ENCODE peak calls at places on chromosomes 4 and X, in eight cellular contexts. L, H, M, D, U, R, S and E are unnamed samples.

GRCh38 chr4:54696649-54697048 is 38.9 kb downstream of the KIT start:
- DNase-seq in L (no peak), H (no peak), M (no peak), D (no peak), U (no peak), R (no peak), S (no peak), E (no peak)

GRCh38 chrX:18075603-18076002 is 145.1 kb downstream of the BEND2 start:
- DNase-seq in L (no peak), H (peak; percentile 86), M (no peak), D (no peak), U (no peak), R (no peak), S (peak; percentile 70), E (no peak)

GRCh38 chrX:46642145-46642544 is 68.6 kb downstream of the CHST7 start:
- DNase-seq in L (no peak), H (peak; percentile 26), M (no peak), D (no peak), U (no peak), R (no peak), S (no peak), E (no peak)

GRCh38 chrX:53440631-53441517 is 6.7 kb upstream of the HSD17B10 start:
- DNase-seq in L (no peak), H (no peak), M (no peak), D (no peak), U (no peak), R (peak; percentile 7), S (peak; percentile 9), E (no peak)

GRCh38 chrX:70508296-70508911 is 63.8 kb downstream of the DLG3 start:
- DNase-seq in L (no peak), H (peak; percentile 34), M (no peak), D (no peak), U (no peak), R (no peak), S (peak; percentile 56), E (no peak)

GRCh38 chrX:101416691-101417090 is 8.7 kb downstream of the HNRNPH2 start:
- DNase-seq in L (no peak), H (no peak), M (no peak), D (no peak), U (no peak), R (no peak), S (no peak), E (no peak)

GRCh38 chrX:153773218-153773611 is 7.6 kb upstream of the SRPK3 start:
- DNase-seq in L (no peak), H (no peak), M (peak; percentile 5), D (peak; percentile 4), U (no peak), R (no peak), S (no peak), E (no peak)

GRCh38 chrX:103624111-103624510 is 4.7 kb upstream of the TCEAL1 start:
- DNase-seq in L (no peak), H (no peak), M (no peak), D (no peak), U (no peak), R (no peak), S (no peak), E (no peak)

GRCh38 chr4:15063341-15063740 is 61.1 kb downstream of the CPEB2 start:
- DNase-seq in L (no peak), H (peak; percentile 16), M (no peak), D (no peak), U (no peak), R (no peak), S (no peak), E (no peak)

GRCh38 chrX:15947648-15948317 is 93.2 kb upstream of the AP1S2 start:
- DNase-seq in L (no peak), H (no peak), M (no peak), D (no peak), U (peak; percentile 20), R (peak; percentile 7), S (no peak), E (peak; percentile 60)

GRCh38 chr4:132269303-132269990 is 879.6 kb upstream of the PCDH10 start:
- DNase-seq in L (no peak), H (no peak), M (no peak), D (no peak), U (no peak), R (no peak), S (no peak), E (no peak)

GRCh38 chrX:25873196-25873595 is 264.9 kb upstream of the MAGEB18 start:
- DNase-seq in L (no peak), H (peak; percentile 56), M (no peak), D (no peak), U (peak; percentile 79), R (no peak), S (peak; percentile 14), E (peak; percentile 33)